ENCODE peak calls at places on chromosomes 1 and 21, in four cellular contexts. One of them, this sample, is unnamed.

GRCh38 chr21:36125513-36126121 is 9.3 kb upstream of the CBR3 start:
- DNase-seq in activated T-helper 1 cell treated with anti-CD3 and anti-CD28 coated beads, Interleukin-2, amount 50 U/mL, for 16 hours: no peak
- DNase-seq in T-cell: peak; percentile 46
- DNase-seq in adrenal gland: peak; percentile 72
- DNase-seq in this sample: peak; percentile 78

GRCh38 chr1:227469708-227470107 is 93.6 kb upstream of the ZNF678 start:
- DNase-seq in adrenal gland: no peak
- DNase-seq in activated T-helper 1 cell treated with anti-CD3 and anti-CD28 coated beads, Interleukin-2, amount 50 U/mL, for 16 hours: no peak
- DNase-seq in T-cell: no peak
- DNase-seq in this sample: no peak

GRCh38 chr1:204558467-204558866 is 42.3 kb downstream of the MDM4 start:
- DNase-seq in adrenal gland: no peak
- DNase-seq in T-cell: no peak
- DNase-seq in activated T-helper 1 cell treated with anti-CD3 and anti-CD28 coated beads, Interleukin-2, amount 50 U/mL, for 16 hours: no peak
- DNase-seq in this sample: no peak

GRCh38 chr1:85579619-85580018 is 942 bp upstream of the CCN1 start:
- DNase-seq in T-cell: no peak
- DNase-seq in activated T-helper 1 cell treated with anti-CD3 and anti-CD28 coated beads, Interleukin-2, amount 50 U/mL, for 16 hours: no peak
- DNase-seq in adrenal gland: no peak
- DNase-seq in this sample: no peak

GRCh38 chr21:18373631-18374030 is 30.0 kb downstream of the TMPRSS15 start:
- DNase-seq in activated T-helper 1 cell treated with anti-CD3 and anti-CD28 coated beads, Interleukin-2, amount 50 U/mL, for 16 hours: no peak
- DNase-seq in T-cell: no peak
- DNase-seq in adrenal gland: no peak
- DNase-seq in this sample: no peak

GRCh38 chr1:198638894-198639319 is at the start of gene PTPRC:
- DNase-seq in T-cell: no peak
- DNase-seq in adrenal gland: no peak
- DNase-seq in activated T-helper 1 cell treated with anti-CD3 and anti-CD28 coated beads, Interleukin-2, amount 50 U/mL, for 16 hours: no peak
- DNase-seq in this sample: no peak

GRCh38 chr1:185170291-185170848 is 13.4 kb downstream of the SWT1 start:
- DNase-seq in adrenal gland: peak; percentile 54
- DNase-seq in activated T-helper 1 cell treated with anti-CD3 and anti-CD28 coated beads, Interleukin-2, amount 50 U/mL, for 16 hours: no peak
- DNase-seq in T-cell: peak; percentile 41
- DNase-seq in this sample: peak; percentile 83

GRCh38 chr1:183635112-183635605 is 424 bp downstream of the ARPC5 start:
- DNase-seq in T-cell: no peak
- DNase-seq in activated T-helper 1 cell treated with anti-CD3 and anti-CD28 coated beads, Interleukin-2, amount 50 U/mL, for 16 hours: peak; percentile 17
- DNase-seq in adrenal gland: peak; percentile 23
- DNase-seq in this sample: peak; percentile 18

GRCh38 chr21:40531421-40531820 is 315.5 kb downstream of the DSCAM start:
- DNase-seq in activated T-helper 1 cell treated with anti-CD3 and anti-CD28 coated beads, Interleukin-2, amount 50 U/mL, for 16 hours: no peak
- DNase-seq in adrenal gland: no peak
- DNase-seq in T-cell: no peak
- DNase-seq in this sample: no peak

GRCh38 chr1:209756608-209757445 is 974 bp downstream of the TRAF3IP3 start:
- DNase-seq in adrenal gland: peak; percentile 27
- DNase-seq in T-cell: peak; percentile 26
- DNase-seq in activated T-helper 1 cell treated with anti-CD3 and anti-CD28 coated beads, Interleukin-2, amount 50 U/mL, for 16 hours: no peak
- DNase-seq in this sample: peak; percentile 65

GRCh38 chr1:10295471-10296085 is 85.2 kb downstream of the KIF1B start:
- DNase-seq in T-cell: no peak
- DNase-seq in adrenal gland: no peak
- DNase-seq in activated T-helper 1 cell treated with anti-CD3 and anti-CD28 coated beads, Interleukin-2, amount 50 U/mL, for 16 hours: no peak
- DNase-seq in this sample: no peak

GRCh38 chr21:36419996-36420395 is 34.8 kb downstream of the CHAF1B start:
- DNase-seq in activated T-helper 1 cell treated with anti-CD3 and anti-CD28 coated beads, Interleukin-2, amount 50 U/mL, for 16 hours: no peak
- DNase-seq in T-cell: peak; percentile 19
- DNase-seq in adrenal gland: peak; percentile 90
- DNase-seq in this sample: no peak

GRCh38 chr1:6041432-6042062 is 4.1 kb upstream of the KCNAB2 start:
- DNase-seq in adrenal gland: peak; percentile 30
- DNase-seq in T-cell: peak; percentile 17
- DNase-seq in activated T-helper 1 cell treated with anti-CD3 and anti-CD28 coated beads, Interleukin-2, amount 50 U/mL, for 16 hours: no peak
- DNase-seq in this sample: no peak

GRCh38 chr21:28743723-28744122 is 249.0 kb downstream of the LTN1 start:
- DNase-seq in activated T-helper 1 cell treated with anti-CD3 and anti-CD28 coated beads, Interleukin-2, amount 50 U/mL, for 16 hours: no peak
- DNase-seq in T-cell: no peak
- DNase-seq in adrenal gland: no peak
- DNase-seq in this sample: no peak

GRCh38 chr21:17602874-17603273 is 9.8 kb downstream of the BTG3 start:
- DNase-seq in T-cell: no peak
- DNase-seq in activated T-helper 1 cell treated with anti-CD3 and anti-CD28 coated beads, Interleukin-2, amount 50 U/mL, for 16 hours: no peak
- DNase-seq in adrenal gland: no peak
- DNase-seq in this sample: no peak

GRCh38 chr1:107535091-107535490 is 394.3 kb downstream of the NTNG1 start:
- DNase-seq in T-cell: no peak
- DNase-seq in activated T-helper 1 cell treated with anti-CD3 and anti-CD28 coated beads, Interleukin-2, amount 50 U/mL, for 16 hours: no peak
- DNase-seq in adrenal gland: peak; percentile 11
- DNase-seq in this sample: no peak

GRCh38 chr1:188988589-188988988 is 1489.1 kb downstream of the BRINP3 start:
- DNase-seq in activated T-helper 1 cell treated with anti-CD3 and anti-CD28 coated beads, Interleukin-2, amount 50 U/mL, for 16 hours: no peak
- DNase-seq in T-cell: no peak
- DNase-seq in adrenal gland: no peak
- DNase-seq in this sample: no peak

GRCh38 chr1:109312978-109313775 is 6.4 kb upstream of the MYBPHL start:
- DNase-seq in adrenal gland: peak; percentile 55
- DNase-seq in activated T-helper 1 cell treated with anti-CD3 and anti-CD28 coated beads, Interleukin-2, amount 50 U/mL, for 16 hours: no peak
- DNase-seq in T-cell: no peak
- DNase-seq in this sample: no peak

GRCh38 chr1:212760126-212760823 is 31.3 kb downstream of the NSL1 start:
- DNase-seq in T-cell: peak; percentile 19
- DNase-seq in activated T-helper 1 cell treated with anti-CD3 and anti-CD28 coated beads, Interleukin-2, amount 50 U/mL, for 16 hours: peak; percentile 11
- DNase-seq in adrenal gland: no peak
- DNase-seq in this sample: peak; percentile 59

GRCh38 chr1:12387641-12388040 is 157.8 kb downstream of the VPS13D start:
- DNase-seq in activated T-helper 1 cell treated with anti-CD3 and anti-CD28 coated beads, Interleukin-2, amount 50 U/mL, for 16 hours: no peak
- DNase-seq in adrenal gland: no peak
- DNase-seq in T-cell: no peak
- DNase-seq in this sample: no peak

GRCh38 chr1:232149302-232150201 is 480.4 kb downstream of the SIPA1L2 start:
- DNase-seq in T-cell: no peak
- DNase-seq in adrenal gland: no peak
- DNase-seq in activated T-helper 1 cell treated with anti-CD3 and anti-CD28 coated beads, Interleukin-2, amount 50 U/mL, for 16 hours: no peak
- DNase-seq in this sample: no peak

GRCh38 chr1:98086156-98086555 is 165.3 kb upstream of the DPYD start:
- DNase-seq in adrenal gland: no peak
- DNase-seq in T-cell: no peak
- DNase-seq in activated T-helper 1 cell treated with anti-CD3 and anti-CD28 coated beads, Interleukin-2, amount 50 U/mL, for 16 hours: no peak
- DNase-seq in this sample: no peak

GRCh38 chr1:190479028-190479427 is 1.4 kb upstream of the BRINP3 start:
- DNase-seq in activated T-helper 1 cell treated with anti-CD3 and anti-CD28 coated beads, Interleukin-2, amount 50 U/mL, for 16 hours: no peak
- DNase-seq in adrenal gland: no peak
- DNase-seq in T-cell: no peak
- DNase-seq in this sample: no peak

GRCh38 chr1:176847052-176847451 is 317.5 kb downstream of the ASTN1 start:
- DNase-seq in adrenal gland: no peak
- DNase-seq in T-cell: no peak
- DNase-seq in activated T-helper 1 cell treated with anti-CD3 and anti-CD28 coated beads, Interleukin-2, amount 50 U/mL, for 16 hours: no peak
- DNase-seq in this sample: no peak

GRCh38 chr1:8362701-8363101 is 44.8 kb downstream of the SLC45A1 start:
- DNase-seq in T-cell: no peak
- DNase-seq in adrenal gland: peak; percentile 90
- DNase-seq in activated T-helper 1 cell treated with anti-CD3 and anti-CD28 coated beads, Interleukin-2, amount 50 U/mL, for 16 hours: no peak
- DNase-seq in this sample: no peak

GRCh38 chr1:201633811-201634210 is 94.9 kb downstream of the NAV1 start:
- DNase-seq in activated T-helper 1 cell treated with anti-CD3 and anti-CD28 coated beads, Interleukin-2, amount 50 U/mL, for 16 hours: no peak
- DNase-seq in adrenal gland: no peak
- DNase-seq in T-cell: no peak
- DNase-seq in this sample: no peak

GRCh38 chr1:145849356-145850165 is 4.1 kb downstream of the NUDT17 start:
- DNase-seq in T-cell: no peak
- DNase-seq in activated T-helper 1 cell treated with anti-CD3 and anti-CD28 coated beads, Interleukin-2, amount 50 U/mL, for 16 hours: no peak
- DNase-seq in adrenal gland: no peak
- DNase-seq in this sample: no peak

GRCh38 chr1:9746651-9747050 is 77.1 kb downstream of the CLSTN1 start:
- DNase-seq in T-cell: no peak
- DNase-seq in adrenal gland: no peak
- DNase-seq in activated T-helper 1 cell treated with anti-CD3 and anti-CD28 coated beads, Interleukin-2, amount 50 U/mL, for 16 hours: no peak
- DNase-seq in this sample: no peak

GRCh38 chr1:46940307-46940706 is 969 bp downstream of the CYP4A11 start:
- DNase-seq in activated T-helper 1 cell treated with anti-CD3 and anti-CD28 coated beads, Interleukin-2, amount 50 U/mL, for 16 hours: no peak
- DNase-seq in T-cell: no peak
- DNase-seq in adrenal gland: no peak
- DNase-seq in this sample: no peak

GRCh38 chr21:45570826-45571601 is 28.8 kb upstream of the SLC19A1 start:
- DNase-seq in T-cell: no peak
- DNase-seq in adrenal gland: peak; percentile 81
- DNase-seq in activated T-helper 1 cell treated with anti-CD3 and anti-CD28 coated beads, Interleukin-2, amount 50 U/mL, for 16 hours: no peak
- DNase-seq in this sample: no peak

GRCh38 chr1:15501208-15502032 is 22.6 kb downstream of the CASP9 start:
- DNase-seq in activated T-helper 1 cell treated with anti-CD3 and anti-CD28 coated beads, Interleukin-2, amount 50 U/mL, for 16 hours: peak; percentile 9
- DNase-seq in T-cell: no peak
- DNase-seq in adrenal gland: peak; percentile 88
- DNase-seq in this sample: peak; percentile 64

GRCh38 chr21:15065381-15066230 is 806 bp upstream of the NRIP1 start:
- DNase-seq in T-cell: peak; percentile 77
- DNase-seq in activated T-helper 1 cell treated with anti-CD3 and anti-CD28 coated beads, Interleukin-2, amount 50 U/mL, for 16 hours: peak; percentile 54
- DNase-seq in adrenal gland: peak; percentile 91
- DNase-seq in this sample: peak; percentile 79

GRCh38 chr1:44327679-44328491 is 27.2 kb downstream of the ERI3 start:
- DNase-seq in adrenal gland: peak; percentile 89
- DNase-seq in activated T-helper 1 cell treated with anti-CD3 and anti-CD28 coated beads, Interleukin-2, amount 50 U/mL, for 16 hours: no peak
- DNase-seq in T-cell: no peak
- DNase-seq in this sample: no peak